ENCODE peak calls at places on chromosomes 5 and 9, in six cellular contexts. One of them, this sample, is unnamed.

GRCh38 chr9:16458696-16459420 is 411.6 kb downstream of the BNC2 start:
- DNase-seq in ovary: no peak
- DNase-seq in cardiac muscle cell: no peak
- DNase-seq in heart left ventricle: no peak
- DNase-seq in astrocyte: peak; percentile 36
- DNase-seq in OCI-LY7: no peak
- DNase-seq in this sample: peak; percentile 35

GRCh38 chr5:88944751-88945507 is 61.9 kb upstream of the MEF2C start:
- DNase-seq in ovary: no peak
- DNase-seq in cardiac muscle cell: no peak
- DNase-seq in heart left ventricle: no peak
- DNase-seq in astrocyte: peak; percentile 39
- DNase-seq in OCI-LY7: no peak
- DNase-seq in this sample: peak; percentile 18

GRCh38 chr5:173464813-173465212 is 136.6 kb upstream of the STC2 start:
- DNase-seq in ovary: no peak
- DNase-seq in cardiac muscle cell: no peak
- DNase-seq in heart left ventricle: no peak
- DNase-seq in astrocyte: no peak
- DNase-seq in OCI-LY7: no peak
- DNase-seq in this sample: no peak

GRCh38 chr9:121902483-121903135 is 190.5 kb downstream of the TTLL11 start:
- DNase-seq in ovary: no peak
- DNase-seq in cardiac muscle cell: no peak
- DNase-seq in heart left ventricle: peak; percentile 50
- DNase-seq in astrocyte: peak; percentile 100
- DNase-seq in OCI-LY7: no peak
- DNase-seq in this sample: peak; percentile 95

GRCh38 chr5:15592728-15593127 is 92.7 kb downstream of the FBXL7 start:
- DNase-seq in ovary: no peak
- DNase-seq in cardiac muscle cell: no peak
- DNase-seq in heart left ventricle: no peak
- DNase-seq in astrocyte: no peak
- DNase-seq in OCI-LY7: no peak
- DNase-seq in this sample: no peak

GRCh38 chr5:27414099-27414498 is 375.7 kb upstream of the CDH9 start:
- DNase-seq in ovary: no peak
- DNase-seq in cardiac muscle cell: no peak
- DNase-seq in heart left ventricle: no peak
- DNase-seq in astrocyte: no peak
- DNase-seq in OCI-LY7: no peak
- DNase-seq in this sample: no peak

GRCh38 chr9:89956907-89957306 is 352.1 kb downstream of the GADD45G start:
- DNase-seq in ovary: no peak
- DNase-seq in cardiac muscle cell: no peak
- DNase-seq in heart left ventricle: no peak
- DNase-seq in astrocyte: no peak
- DNase-seq in OCI-LY7: no peak
- DNase-seq in this sample: no peak

GRCh38 chr5:151315998-151316597 is 12.5 kb upstream of the SLC36A3 start:
- DNase-seq in ovary: peak; percentile 71
- DNase-seq in cardiac muscle cell: peak; percentile 83
- DNase-seq in heart left ventricle: peak; percentile 59
- DNase-seq in astrocyte: peak; percentile 19
- DNase-seq in OCI-LY7: peak; percentile 72
- DNase-seq in this sample: peak; percentile 84

GRCh38 chr5:163189023-163189553 is 248.3 kb upstream of the CCNG1 start:
- DNase-seq in ovary: no peak
- DNase-seq in cardiac muscle cell: no peak
- DNase-seq in heart left ventricle: no peak
- DNase-seq in astrocyte: no peak
- DNase-seq in OCI-LY7: no peak
- DNase-seq in this sample: no peak

GRCh38 chr5:19002111-19002510 is 985.9 kb downstream of the CDH18 start:
- DNase-seq in ovary: no peak
- DNase-seq in cardiac muscle cell: no peak
- DNase-seq in heart left ventricle: no peak
- DNase-seq in astrocyte: no peak
- DNase-seq in OCI-LY7: no peak
- DNase-seq in this sample: no peak

GRCh38 chr5:56508249-56508648 is 275.1 kb upstream of the ANKRD55 start:
- DNase-seq in ovary: no peak
- DNase-seq in cardiac muscle cell: no peak
- DNase-seq in heart left ventricle: no peak
- DNase-seq in astrocyte: no peak
- DNase-seq in OCI-LY7: no peak
- DNase-seq in this sample: no peak

GRCh38 chr9:83182071-83182470 is 119.1 kb upstream of the RASEF start:
- DNase-seq in ovary: no peak
- DNase-seq in cardiac muscle cell: no peak
- DNase-seq in heart left ventricle: no peak
- DNase-seq in astrocyte: no peak
- DNase-seq in OCI-LY7: no peak
- DNase-seq in this sample: no peak

GRCh38 chr5:107431998-107432397 is 238.7 kb downstream of the EFNA5 start:
- DNase-seq in ovary: no peak
- DNase-seq in cardiac muscle cell: no peak
- DNase-seq in heart left ventricle: no peak
- DNase-seq in astrocyte: peak; percentile 48
- DNase-seq in OCI-LY7: no peak
- DNase-seq in this sample: peak; percentile 69

GRCh38 chr9:83665576-83666200 is 42.1 kb downstream of the UBQLN1 start:
- DNase-seq in ovary: no peak
- DNase-seq in cardiac muscle cell: no peak
- DNase-seq in heart left ventricle: no peak
- DNase-seq in astrocyte: no peak
- DNase-seq in OCI-LY7: no peak
- DNase-seq in this sample: no peak

GRCh38 chr5:123809594-123810172 is 297.7 kb downstream of the CSNK1G3 start:
- DNase-seq in ovary: no peak
- DNase-seq in cardiac muscle cell: peak; percentile 59
- DNase-seq in heart left ventricle: no peak
- DNase-seq in astrocyte: no peak
- DNase-seq in OCI-LY7: peak; percentile 19
- DNase-seq in this sample: no peak

GRCh38 chr9:68843239-68843638 is 138.2 kb downstream of the PIP5K1B start:
- DNase-seq in ovary: no peak
- DNase-seq in cardiac muscle cell: no peak
- DNase-seq in heart left ventricle: no peak
- DNase-seq in astrocyte: no peak
- DNase-seq in OCI-LY7: no peak
- DNase-seq in this sample: no peak

GRCh38 chr9:68844196-68844595 is 139.2 kb downstream of the PIP5K1B start:
- DNase-seq in ovary: no peak
- DNase-seq in cardiac muscle cell: no peak
- DNase-seq in heart left ventricle: no peak
- DNase-seq in astrocyte: no peak
- DNase-seq in OCI-LY7: no peak
- DNase-seq in this sample: no peak

GRCh38 chr9:68842568-68842967 is 137.5 kb downstream of the PIP5K1B start:
- DNase-seq in ovary: no peak
- DNase-seq in cardiac muscle cell: no peak
- DNase-seq in heart left ventricle: no peak
- DNase-seq in astrocyte: no peak
- DNase-seq in OCI-LY7: no peak
- DNase-seq in this sample: no peak

GRCh38 chr9:68847765-68848164 is 142.7 kb downstream of the PIP5K1B start:
- DNase-seq in ovary: no peak
- DNase-seq in cardiac muscle cell: no peak
- DNase-seq in heart left ventricle: no peak
- DNase-seq in astrocyte: no peak
- DNase-seq in OCI-LY7: no peak
- DNase-seq in this sample: no peak

GRCh38 chr9:68844623-68845612 is 139.9 kb downstream of the PIP5K1B start:
- DNase-seq in ovary: peak; percentile 15
- DNase-seq in cardiac muscle cell: peak; percentile 65
- DNase-seq in heart left ventricle: peak; percentile 33
- DNase-seq in astrocyte: no peak
- DNase-seq in OCI-LY7: peak; percentile 67
- DNase-seq in this sample: peak; percentile 33
- TF ChIP-seq CTCF in ovary: no peak
- TF ChIP-seq CTCF in cardiac muscle cell: peak; percentile 72
- TF ChIP-seq CTCF in heart left ventricle: peak; percentile 34
- TF ChIP-seq CTCF in astrocyte: peak; percentile 25
- TF ChIP-seq CTCF in OCI-LY7: peak; percentile 87
- TF ChIP-seq CTCF in this sample: peak; percentile 58

GRCh38 chr9:95725045-95725444 is 150.4 kb upstream of the ERCC6L2 start:
- DNase-seq in ovary: no peak
- DNase-seq in cardiac muscle cell: no peak
- DNase-seq in heart left ventricle: no peak
- DNase-seq in astrocyte: no peak
- DNase-seq in OCI-LY7: no peak
- DNase-seq in this sample: no peak
- H3K4me3 ChIP-seq in ovary: no peak overlapping the region
- H3K4me3 ChIP-seq in cardiac muscle cell: no peak overlapping the region
- H3K4me3 ChIP-seq in heart left ventricle: no peak overlapping the region
- H3K4me3 ChIP-seq in astrocyte: no peak overlapping the region
- H3K4me3 ChIP-seq in OCI-LY7: no peak overlapping the region
- H3K4me3 ChIP-seq in this sample: no peak overlapping the region

DNA sequence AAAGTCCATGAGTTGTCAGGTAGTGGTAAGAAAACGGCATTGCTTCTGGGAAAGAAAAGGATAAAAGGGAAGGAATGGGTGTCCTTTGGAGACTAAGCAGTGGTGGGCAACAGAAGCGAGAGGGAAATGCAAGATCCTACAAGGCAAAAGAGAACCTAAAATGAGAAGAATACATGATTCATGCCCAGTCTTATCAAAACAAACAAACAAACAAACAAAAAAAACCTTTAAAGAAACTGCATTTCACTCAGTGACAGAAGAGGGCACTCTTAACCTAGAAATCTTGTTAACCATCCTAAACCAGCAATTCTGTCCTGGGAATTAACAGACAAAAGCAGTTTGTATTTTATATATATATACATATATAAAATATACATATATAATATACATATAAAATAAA is 88.5 kb downstream of the SUSD1 start:
- DNase-seq in ovary: no peak
- DNase-seq in cardiac muscle cell: no peak
- DNase-seq in heart left ventricle: no peak
- DNase-seq in astrocyte: no peak
- DNase-seq in OCI-LY7: peak; percentile 12
- DNase-seq in this sample: peak; percentile 64
- TF ChIP-seq CTCF in ovary: no peak
- TF ChIP-seq CTCF in cardiac muscle cell: peak; percentile 50
- TF ChIP-seq CTCF in heart left ventricle: peak; percentile 45
- TF ChIP-seq CTCF in astrocyte: peak; percentile 46
- TF ChIP-seq CTCF in OCI-LY7: peak; percentile 77
- TF ChIP-seq CTCF in this sample: peak; percentile 62

DNA sequence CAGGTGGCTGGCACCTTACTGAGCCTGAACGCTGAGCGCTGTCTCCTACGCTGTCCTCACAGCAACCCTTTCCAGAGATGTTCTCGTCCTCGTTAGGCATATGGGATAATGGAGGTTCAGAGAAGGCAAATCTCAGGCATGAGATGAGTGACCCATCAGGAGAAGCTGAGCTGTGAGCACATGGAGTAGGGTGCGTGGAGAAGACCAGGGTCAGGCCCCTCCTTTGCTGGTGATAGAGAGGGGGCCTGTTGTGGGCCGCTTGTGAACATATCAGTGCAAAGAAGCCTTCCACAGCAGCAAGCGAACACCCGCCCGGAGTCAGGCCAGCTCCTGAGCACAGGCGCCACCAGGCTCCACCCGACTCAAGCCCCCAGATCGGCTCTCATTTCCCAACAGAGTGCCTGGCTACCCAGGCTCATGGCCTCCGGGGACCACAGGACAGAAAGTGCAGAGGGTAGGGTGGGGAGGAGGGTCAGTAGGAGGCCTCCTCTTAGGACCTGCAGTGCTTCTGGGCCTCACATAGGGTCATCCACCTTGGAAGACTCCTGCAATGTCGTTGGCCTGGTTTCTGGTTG is 15.0 kb upstream of the TIFAB start:
- DNase-seq in ovary: no peak
- DNase-seq in cardiac muscle cell: no peak
- DNase-seq in heart left ventricle: no peak
- DNase-seq in astrocyte: no peak
- DNase-seq in OCI-LY7: no peak
- DNase-seq in this sample: no peak
- H3K4me3 ChIP-seq in ovary: no peak overlapping the region
- H3K4me3 ChIP-seq in cardiac muscle cell: no peak overlapping the region
- H3K4me3 ChIP-seq in heart left ventricle: no peak overlapping the region
- H3K4me3 ChIP-seq in astrocyte: no peak overlapping the region
- H3K4me3 ChIP-seq in OCI-LY7: no peak overlapping the region
- H3K4me3 ChIP-seq in this sample: no peak overlapping the region

DNA sequence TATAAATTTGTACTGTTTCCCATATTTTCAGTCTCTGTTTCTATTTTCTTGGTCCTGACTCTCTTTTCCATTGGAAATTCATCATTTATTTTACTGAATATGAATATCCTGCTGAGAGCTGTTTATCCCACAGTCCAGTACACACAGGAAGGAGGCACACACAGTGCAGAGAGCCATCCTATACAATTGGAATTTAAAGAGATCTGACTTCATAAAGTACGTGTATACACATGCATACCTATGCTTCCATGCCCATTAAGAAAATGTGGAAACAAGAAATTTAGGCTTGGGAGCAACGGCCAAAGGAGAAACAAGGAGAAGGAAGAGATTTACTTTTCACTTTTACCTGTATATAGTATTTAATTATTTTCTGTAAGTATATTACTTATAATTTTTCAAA is 99.2 kb downstream of the NFIB start:
- DNase-seq in ovary: no peak
- DNase-seq in cardiac muscle cell: no peak
- DNase-seq in heart left ventricle: no peak
- DNase-seq in astrocyte: no peak
- DNase-seq in OCI-LY7: no peak
- DNase-seq in this sample: no peak
- TF ChIP-seq CTCF in ovary: no peak
- TF ChIP-seq CTCF in cardiac muscle cell: no peak
- TF ChIP-seq CTCF in heart left ventricle: no peak
- TF ChIP-seq CTCF in astrocyte: no peak
- TF ChIP-seq CTCF in OCI-LY7: no peak
- TF ChIP-seq CTCF in this sample: no peak

GRCh38 chr9:546797-547223 is 294.7 kb upstream of the DMRT1 start:
- DNase-seq in ovary: no peak
- DNase-seq in cardiac muscle cell: peak; percentile 77
- DNase-seq in heart left ventricle: no peak
- DNase-seq in astrocyte: peak; percentile 8
- DNase-seq in OCI-LY7: peak; percentile 60
- DNase-seq in this sample: peak; percentile 69
- H3K4me3 ChIP-seq in ovary: no peak overlapping the region
- H3K4me3 ChIP-seq in cardiac muscle cell: peak overlapping the region; percentile 3
- H3K4me3 ChIP-seq in heart left ventricle: peak overlapping the region; percentile 27
- H3K4me3 ChIP-seq in astrocyte: no peak overlapping the region
- H3K4me3 ChIP-seq in OCI-LY7: peak overlapping the region; percentile 41
- H3K4me3 ChIP-seq in this sample: no peak overlapping the region

GRCh38 chr9:95780751-95781150 is 94.7 kb upstream of the ERCC6L2 start:
- DNase-seq in ovary: no peak
- DNase-seq in cardiac muscle cell: no peak
- DNase-seq in heart left ventricle: no peak
- DNase-seq in astrocyte: no peak
- DNase-seq in OCI-LY7: no peak
- DNase-seq in this sample: no peak
- TF ChIP-seq CTCF in ovary: no peak
- TF ChIP-seq CTCF in cardiac muscle cell: no peak
- TF ChIP-seq CTCF in heart left ventricle: no peak
- TF ChIP-seq CTCF in astrocyte: no peak
- TF ChIP-seq CTCF in OCI-LY7: no peak
- TF ChIP-seq CTCF in this sample: no peak

This sample was measured in fibroblast of pulmonary artery.